ENCODE peak calls at places on chromosomes 13 and 19, in five cellular contexts. One of them, this sample, is unnamed.

GRCh38 chr19:13022111-13022858 is 27.0 kb downstream of the NFIX start:
- DNase-seq in GM04504: no peak
- DNase-seq in Caco-2: no peak
- DNase-seq in HAP-1: no peak
- DNase-seq in SK-N-SH: no peak
- DNase-seq in this sample: no peak

GRCh38 chr19:1254081-1254527 is 5.7 kb downstream of the MIDN start:
- DNase-seq in GM04504: no peak
- DNase-seq in SK-N-SH: no peak
- DNase-seq in Caco-2: no peak
- DNase-seq in HAP-1: no peak
- DNase-seq in this sample: no peak

GRCh38 chr13:44305845-44306244 is 67.8 kb upstream of the SERP2 start:
- DNase-seq in HAP-1: peak
- DNase-seq in SK-N-SH: no peak
- DNase-seq in GM04504: no peak
- DNase-seq in Caco-2: no peak
- DNase-seq in this sample: no peak

GRCh38 chr13:102830646-102831045 is 15.2 kb upstream of the ERCC5 start:
- DNase-seq in GM04504: no peak
- DNase-seq in SK-N-SH: no peak
- DNase-seq in Caco-2: peak
- DNase-seq in HAP-1: no peak
- DNase-seq in this sample: no peak

GRCh38 chr13:60032836-60033235 is 130.9 kb downstream of the DIAPH3 start:
- DNase-seq in Caco-2: no peak
- DNase-seq in SK-N-SH: no peak
- DNase-seq in GM04504: peak
- DNase-seq in HAP-1: no peak
- DNase-seq in this sample: no peak

GRCh38 chr19:13042443-13043130 is 47.3 kb downstream of the NFIX start:
- DNase-seq in SK-N-SH: no peak
- DNase-seq in GM04504: no peak
- DNase-seq in HAP-1: no peak
- DNase-seq in Caco-2: no peak
- DNase-seq in this sample: no peak

GRCh38 chr13:53151692-53152421 is 123.2 kb downstream of the OLFM4 start:
- DNase-seq in GM04504: no peak
- DNase-seq in Caco-2: peak
- DNase-seq in HAP-1: peak
- DNase-seq in SK-N-SH: peak
- DNase-seq in this sample: no peak

GRCh38 chr13:27406178-27406939 is 18.1 kb upstream of the GTF3A start:
- DNase-seq in SK-N-SH: peak
- DNase-seq in HAP-1: peak
- DNase-seq in GM04504: no peak
- DNase-seq in Caco-2: no peak
- DNase-seq in this sample: no peak

GRCh38 chr19:1457031-1457739 is 7.3 kb downstream of the APC2 start:
- DNase-seq in Caco-2: no peak
- DNase-seq in HAP-1: no peak
- DNase-seq in SK-N-SH: no peak
- DNase-seq in GM04504: no peak
- DNase-seq in this sample: no peak

GRCh38 chr13:44197791-44198770 is 175.5 kb upstream of the SERP2 start:
- DNase-seq in Caco-2: no peak
- DNase-seq in GM04504: no peak
- DNase-seq in SK-N-SH: no peak
- DNase-seq in HAP-1: no peak
- DNase-seq in this sample: no peak

GRCh38 chr13:77507931-77508776 is 27.4 kb upstream of the SCEL start:
- DNase-seq in Caco-2: no peak
- DNase-seq in HAP-1: no peak
- DNase-seq in GM04504: peak
- DNase-seq in SK-N-SH: no peak
- DNase-seq in this sample: no peak

GRCh38 chr13:27442071-27442647 is 8.2 kb downstream of the MTIF3 start:
- DNase-seq in Caco-2: peak
- DNase-seq in GM04504: no peak
- DNase-seq in HAP-1: no peak
- DNase-seq in SK-N-SH: no peak
- DNase-seq in this sample: no peak

GRCh38 chr19:56670401-56670960 is 1.1 kb downstream of the ZNF835 start:
- DNase-seq in Caco-2: no peak
- DNase-seq in SK-N-SH: no peak
- DNase-seq in GM04504: no peak
- DNase-seq in HAP-1: no peak
- DNase-seq in this sample: no peak

GRCh38 chr19:7280940-7281666 is 13.1 kb downstream of the INSR start:
- DNase-seq in SK-N-SH: no peak
- DNase-seq in HAP-1: no peak
- DNase-seq in GM04504: no peak
- DNase-seq in Caco-2: no peak
- DNase-seq in this sample: no peak

GRCh38 chr19:7853760-7854107 is 20.5 kb downstream of the PRR36 start:
- DNase-seq in SK-N-SH: no peak
- DNase-seq in HAP-1: no peak
- DNase-seq in Caco-2: no peak
- DNase-seq in GM04504: no peak
- DNase-seq in this sample: no peak